ENCODE peak calls at places on chromosomes 3 and 15, in five cellular contexts. One of them, this sample, is unnamed.

GRCh38 chr3:14523792-14524191 is 16.4 kb downstream of the GRIP2 start:
- DNase-seq in right atrium auricular region: no peak
- DNase-seq in astrocyte of the cerebellum: no peak
- DNase-seq in astrocyte of the spinal cord: no peak
- DNase-seq in heart right ventricle: no peak
- DNase-seq in this sample: no peak

GRCh38 chr3:107847791-107848190 is 243.0 kb downstream of the CD47 start:
- DNase-seq in astrocyte of the spinal cord: no peak
- DNase-seq in heart right ventricle: no peak
- DNase-seq in astrocyte of the cerebellum: no peak
- DNase-seq in right atrium auricular region: no peak
- DNase-seq in this sample: no peak

GRCh38 chr3:64440498-64440897 is 215.2 kb upstream of the PRICKLE2 start:
- DNase-seq in astrocyte of the cerebellum: peak
- DNase-seq in heart right ventricle: no peak
- DNase-seq in right atrium auricular region: no peak
- DNase-seq in astrocyte of the spinal cord: peak
- DNase-seq in this sample: no peak

GRCh38 chr15:29668120-29668602 is 154.1 kb downstream of the TJP1 start:
- DNase-seq in astrocyte of the spinal cord: peak
- DNase-seq in heart right ventricle: peak
- DNase-seq in right atrium auricular region: peak
- DNase-seq in astrocyte of the cerebellum: peak
- DNase-seq in this sample: peak

GRCh38 chr3:13705051-13705450 is 156.1 kb downstream of the FBLN2 start:
- DNase-seq in astrocyte of the spinal cord: no peak
- DNase-seq in astrocyte of the cerebellum: no peak
- DNase-seq in right atrium auricular region: no peak
- DNase-seq in heart right ventricle: no peak
- DNase-seq in this sample: no peak

GRCh38 chr3:47850062-47850802 is 47.3 kb downstream of the DHX30 start:
- DNase-seq in heart right ventricle: no peak
- DNase-seq in right atrium auricular region: no peak
- DNase-seq in astrocyte of the cerebellum: no peak
- DNase-seq in astrocyte of the spinal cord: peak
- DNase-seq in this sample: no peak

GRCh38 chr3:99526927-99527326 is 111.5 kb upstream of the COL8A1 start:
- DNase-seq in astrocyte of the cerebellum: no peak
- DNase-seq in astrocyte of the spinal cord: no peak
- DNase-seq in right atrium auricular region: no peak
- DNase-seq in heart right ventricle: no peak
- DNase-seq in this sample: no peak

GRCh38 chr3:119291062-119291700 is 3.0 kb upstream of the ARHGAP31 start:
- DNase-seq in heart right ventricle: no peak
- DNase-seq in astrocyte of the cerebellum: no peak
- DNase-seq in right atrium auricular region: no peak
- DNase-seq in astrocyte of the spinal cord: no peak
- DNase-seq in this sample: no peak

GRCh38 chr3:187979543-187979942 is 174.4 kb upstream of the LPP start:
- DNase-seq in astrocyte of the spinal cord: no peak
- DNase-seq in heart right ventricle: no peak
- DNase-seq in astrocyte of the cerebellum: no peak
- DNase-seq in right atrium auricular region: no peak
- DNase-seq in this sample: peak

GRCh38 chr15:62962101-62962995 is 80.2 kb upstream of the TPM1 start:
- DNase-seq in astrocyte of the cerebellum: no peak
- DNase-seq in right atrium auricular region: no peak
- DNase-seq in astrocyte of the spinal cord: no peak
- DNase-seq in heart right ventricle: no peak
- DNase-seq in this sample: no peak

GRCh38 chr3:14633819-14634424 is 17.6 kb upstream of the CCDC174 start:
- DNase-seq in heart right ventricle: peak
- DNase-seq in astrocyte of the spinal cord: peak
- DNase-seq in right atrium auricular region: peak
- DNase-seq in astrocyte of the cerebellum: peak
- DNase-seq in this sample: peak

GRCh38 chr3:188526057-188526456 is 372.1 kb downstream of the LPP start:
- DNase-seq in heart right ventricle: no peak
- DNase-seq in astrocyte of the cerebellum: no peak
- DNase-seq in right atrium auricular region: no peak
- DNase-seq in astrocyte of the spinal cord: no peak
- DNase-seq in this sample: no peak

GRCh38 chr3:150249776-150250175 is 158.3 kb upstream of the TSC22D2 start:
- DNase-seq in astrocyte of the spinal cord: no peak
- DNase-seq in right atrium auricular region: no peak
- DNase-seq in astrocyte of the cerebellum: no peak
- DNase-seq in heart right ventricle: no peak
- DNase-seq in this sample: no peak
- H3K4me3 ChIP-seq in astrocyte of the spinal cord: no peak
- H3K4me3 ChIP-seq in right atrium auricular region: no peak
- H3K4me3 ChIP-seq in astrocyte of the cerebellum: no peak
- H3K4me3 ChIP-seq in heart right ventricle: no peak
- H3K4me3 ChIP-seq in this sample: no peak

GRCh38 chr15:81012588-81012987 is 11.9 kb downstream of the TLNRD1 start:
- DNase-seq in heart right ventricle: no peak
- DNase-seq in astrocyte of the cerebellum: no peak
- DNase-seq in astrocyte of the spinal cord: no peak
- DNase-seq in right atrium auricular region: no peak
- DNase-seq in this sample: no peak
- H3K4me3 ChIP-seq in heart right ventricle: no peak
- H3K4me3 ChIP-seq in astrocyte of the cerebellum: no peak
- H3K4me3 ChIP-seq in astrocyte of the spinal cord: no peak
- H3K4me3 ChIP-seq in right atrium auricular region: no peak
- H3K4me3 ChIP-seq in this sample: no peak

DNA sequence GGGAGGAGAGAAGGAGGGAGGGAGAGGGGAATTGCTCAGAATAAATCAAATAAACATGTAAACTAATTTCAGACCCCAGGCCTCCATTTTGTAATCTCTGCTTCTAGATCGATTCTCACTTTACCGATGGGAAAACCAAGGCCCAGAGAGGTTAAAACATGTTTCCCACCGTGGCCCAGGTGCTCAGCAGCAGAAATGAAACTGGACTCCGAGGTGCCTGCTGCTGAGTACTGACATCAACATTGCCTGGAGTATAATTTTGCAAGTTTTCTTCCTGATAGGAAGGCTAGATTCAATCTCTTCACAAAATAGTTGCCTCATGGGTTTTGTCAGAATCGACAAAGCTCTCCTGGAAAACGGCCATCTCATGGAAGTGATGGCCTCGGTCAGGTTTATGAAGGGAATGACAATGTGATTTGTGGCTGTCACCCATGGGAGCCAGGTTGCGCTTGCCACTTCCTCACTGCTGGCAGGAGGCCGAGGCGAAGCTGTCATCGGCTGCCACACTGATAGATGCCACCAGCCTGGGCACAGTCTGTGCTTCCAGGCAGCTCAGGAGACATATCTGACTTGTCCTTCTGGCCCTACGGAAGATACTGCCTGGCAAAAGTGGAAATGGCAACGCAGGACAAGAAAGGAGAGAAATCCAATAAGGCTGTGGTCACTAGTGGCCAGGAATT is 133.1 kb upstream of the LRRN1 start:
- DNase-seq in heart right ventricle: peak
- DNase-seq in astrocyte of the cerebellum: no peak
- DNase-seq in astrocyte of the spinal cord: no peak
- DNase-seq in right atrium auricular region: no peak
- DNase-seq in this sample: no peak
- H3K4me3 ChIP-seq in heart right ventricle: no peak
- H3K4me3 ChIP-seq in astrocyte of the cerebellum: no peak
- H3K4me3 ChIP-seq in astrocyte of the spinal cord: no peak
- H3K4me3 ChIP-seq in right atrium auricular region: no peak
- H3K4me3 ChIP-seq in this sample: no peak

DNA sequence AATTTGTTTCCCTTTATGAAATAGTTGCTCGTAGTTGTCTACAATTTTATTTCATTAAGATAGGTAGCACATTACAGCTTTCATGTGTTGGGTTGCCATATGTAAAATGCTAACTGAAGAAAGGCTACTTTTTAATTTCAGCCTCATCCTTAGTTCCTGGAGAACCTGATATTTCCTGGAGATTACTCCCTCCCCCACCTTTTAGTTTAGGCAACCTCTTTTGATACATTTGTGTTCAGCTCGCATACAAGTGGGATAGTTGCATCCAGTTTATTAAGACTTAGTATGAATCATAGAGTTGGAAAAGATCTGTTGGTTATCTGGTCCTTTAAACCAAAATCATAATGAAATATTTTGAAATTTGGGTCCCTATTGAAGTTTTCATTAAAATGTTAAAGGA is 6.0 kb downstream of the SETD5 start:
- DNase-seq in astrocyte of the spinal cord: no peak
- DNase-seq in right atrium auricular region: no peak
- DNase-seq in heart right ventricle: no peak
- DNase-seq in astrocyte of the cerebellum: no peak
- DNase-seq in this sample: no peak
- H3K4me3 ChIP-seq in astrocyte of the spinal cord: no peak
- H3K4me3 ChIP-seq in right atrium auricular region: no peak
- H3K4me3 ChIP-seq in heart right ventricle: no peak
- H3K4me3 ChIP-seq in astrocyte of the cerebellum: no peak
- H3K4me3 ChIP-seq in this sample: no peak

GRCh38 chr3:57805674-57806073 is 49.6 kb downstream of the SLMAP start:
- DNase-seq in right atrium auricular region: no peak
- DNase-seq in astrocyte of the spinal cord: peak
- DNase-seq in heart right ventricle: no peak
- DNase-seq in astrocyte of the cerebellum: peak
- DNase-seq in this sample: no peak

GRCh38 chr3:57808961-57809608 is 53.0 kb downstream of the SLMAP start:
- DNase-seq in astrocyte of the spinal cord: no peak
- DNase-seq in heart right ventricle: no peak
- DNase-seq in right atrium auricular region: no peak
- DNase-seq in astrocyte of the cerebellum: no peak
- DNase-seq in this sample: no peak

GRCh38 chr3:57805263-57805662 is 49.2 kb downstream of the SLMAP start:
- DNase-seq in astrocyte of the cerebellum: no peak
- DNase-seq in heart right ventricle: no peak
- DNase-seq in right atrium auricular region: no peak
- DNase-seq in astrocyte of the spinal cord: no peak
- DNase-seq in this sample: no peak

GRCh38 chr3:57797701-57798487 is 41.8 kb downstream of the SLMAP start:
- DNase-seq in astrocyte of the spinal cord: no peak
- DNase-seq in heart right ventricle: no peak
- DNase-seq in right atrium auricular region: no peak
- DNase-seq in astrocyte of the cerebellum: no peak
- DNase-seq in this sample: no peak

GRCh38 chr3:57803647-57804081 is 47.6 kb downstream of the SLMAP start:
- DNase-seq in right atrium auricular region: no peak
- DNase-seq in heart right ventricle: no peak
- DNase-seq in astrocyte of the cerebellum: peak
- DNase-seq in astrocyte of the spinal cord: peak
- DNase-seq in this sample: no peak
- H3K4me3 ChIP-seq in right atrium auricular region: no peak
- H3K4me3 ChIP-seq in heart right ventricle: no peak
- H3K4me3 ChIP-seq in astrocyte of the cerebellum: no peak
- H3K4me3 ChIP-seq in astrocyte of the spinal cord: no peak
- H3K4me3 ChIP-seq in this sample: no peak

GRCh38 chr15:81183403-81183760 is 13.3 kb upstream of the IL16 start:
- DNase-seq in heart right ventricle: no peak
- DNase-seq in astrocyte of the spinal cord: no peak
- DNase-seq in astrocyte of the cerebellum: no peak
- DNase-seq in right atrium auricular region: no peak
- DNase-seq in this sample: no peak
- H3K4me3 ChIP-seq in heart right ventricle: no peak
- H3K4me3 ChIP-seq in astrocyte of the spinal cord: no peak
- H3K4me3 ChIP-seq in astrocyte of the cerebellum: no peak
- H3K4me3 ChIP-seq in right atrium auricular region: peak
- H3K4me3 ChIP-seq in this sample: peak

DNA sequence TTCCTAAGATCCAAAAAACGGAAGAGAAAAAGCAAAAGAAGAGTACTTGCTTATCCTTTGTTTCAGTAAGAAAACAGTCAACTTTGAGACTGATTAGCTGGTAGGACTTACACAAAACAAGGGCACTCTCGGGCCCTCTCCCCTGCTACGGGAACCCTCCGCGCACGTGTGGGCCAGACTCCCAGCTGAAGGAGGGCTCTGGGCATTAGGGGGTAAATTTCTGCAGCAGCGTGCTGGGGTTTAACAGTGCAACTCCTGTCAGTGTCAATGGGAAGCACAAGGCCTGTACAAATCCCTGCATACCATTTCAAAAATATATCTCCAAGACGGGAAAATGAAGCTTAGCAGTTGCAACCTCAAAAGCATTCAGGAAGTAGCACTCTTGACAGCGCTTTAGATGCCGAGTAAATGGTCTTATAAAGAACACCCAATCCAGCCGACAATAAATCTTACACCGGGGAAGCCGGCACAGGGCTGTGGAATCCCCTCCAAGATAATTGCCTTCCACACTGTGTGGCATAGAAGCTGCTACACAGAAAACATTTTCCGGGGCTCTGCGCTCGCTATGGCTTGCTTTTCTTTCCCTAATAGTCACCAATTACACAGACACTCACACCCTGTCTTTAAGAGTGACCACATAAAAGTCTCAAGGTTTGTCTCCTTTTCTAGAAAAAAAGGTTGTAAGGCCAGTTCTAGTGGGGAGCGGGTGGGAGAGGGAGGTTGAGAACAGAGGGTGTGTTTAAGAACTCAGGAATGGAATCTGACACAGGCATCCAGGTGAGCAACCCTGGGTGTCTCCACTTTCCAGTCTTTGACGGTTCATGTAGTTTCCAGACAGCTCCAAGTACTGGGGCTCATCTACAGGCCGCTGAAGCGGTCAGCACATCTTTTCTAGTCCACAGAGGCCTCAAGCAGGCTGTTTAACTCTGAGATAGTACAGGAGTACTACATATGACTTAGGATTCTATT is 512.7 kb downstream of the FOXP1 start:
- DNase-seq in right atrium auricular region: no peak
- DNase-seq in astrocyte of the cerebellum: no peak
- DNase-seq in astrocyte of the spinal cord: no peak
- DNase-seq in heart right ventricle: no peak
- DNase-seq in this sample: no peak
- H3K4me3 ChIP-seq in right atrium auricular region: no peak
- H3K4me3 ChIP-seq in astrocyte of the cerebellum: no peak
- H3K4me3 ChIP-seq in astrocyte of the spinal cord: no peak
- H3K4me3 ChIP-seq in heart right ventricle: no peak
- H3K4me3 ChIP-seq in this sample: no peak

GRCh38 chr3:59797533-59797932 is 747.7 kb upstream of the CFAP20DC start:
- DNase-seq in heart right ventricle: no peak
- DNase-seq in astrocyte of the cerebellum: no peak
- DNase-seq in astrocyte of the spinal cord: no peak
- DNase-seq in right atrium auricular region: no peak
- DNase-seq in this sample: no peak
- H3K4me3 ChIP-seq in heart right ventricle: no peak
- H3K4me3 ChIP-seq in astrocyte of the cerebellum: no peak
- H3K4me3 ChIP-seq in astrocyte of the spinal cord: no peak
- H3K4me3 ChIP-seq in right atrium auricular region: no peak
- H3K4me3 ChIP-seq in this sample: no peak